ENCODE peak calls at places on chromosomes 1 and 21, in seven cellular contexts. Y, Z, U, R, H, O and S are unnamed samples.

GRCh38 chr1:234433563-234434285 is 45.3 kb downstream of the TARBP1 start:
- DNase-seq in Y (peak; percentile 15), Z (no peak), U (no peak), R (no peak), H (no peak), O (no peak), S (no peak)

GRCh38 chr1:43510621-43511020 is 20.1 kb upstream of the PTPRF start:
- DNase-seq in Y (no peak), Z (no peak), U (no peak), R (no peak), H (no peak), O (no peak), S (no peak)

GRCh38 chr21:44802396-44803153 is 955 bp upstream of the UBE2G2 start:
- DNase-seq in Y (peak; percentile 42), Z (no peak), U (no peak), R (no peak), H (no peak), O (no peak), S (no peak)

GRCh38 chr1:41850029-41850428 is 68.7 kb downstream of the HIVEP3 start:
- DNase-seq in Y (no peak), Z (no peak), U (no peak), R (no peak), H (no peak), O (no peak), S (no peak)

GRCh38 chr1:233587958-233588799 is 25.7 kb upstream of the KCNK1 start:
- DNase-seq in Y (no peak), Z (no peak), U (no peak), R (no peak), H (no peak), O (no peak), S (no peak)

GRCh38 chr1:59375321-59376220 is 78.7 kb downstream of the FGGY start:
- DNase-seq in Y (peak; percentile 46), Z (no peak), U (no peak), R (no peak), H (no peak), O (no peak), S (no peak)

GRCh38 chr21:34186119-34186719 is 112.8 kb downstream of the MRPS6 start:
- DNase-seq in Y (no peak), Z (no peak), U (no peak), R (no peak), H (no peak), O (no peak), S (peak; percentile 81)

GRCh38 chr1:166164995-166165660 is 1.7 kb downstream of the FAM78B start:
- DNase-seq in Y (no peak), Z (peak; percentile 16), U (no peak), R (peak; percentile 15), H (peak; percentile 44), O (no peak), S (peak; percentile 88)

GRCh38 chr1:91635763-91636162 is 135.1 kb downstream of the CDC7 start:
- DNase-seq in Y (no peak), Z (no peak), U (no peak), R (no peak), H (no peak), O (no peak), S (no peak)

GRCh38 chr1:53266038-53266437 is 27.7 kb upstream of the MAGOH start:
- DNase-seq in Y (no peak), Z (no peak), U (no peak), R (no peak), H (no peak), O (no peak), S (no peak)

GRCh38 chr1:23478896-23479790 is 4.8 kb downstream of the ASAP3 start:
- DNase-seq in Y (peak; percentile 36), Z (peak; percentile 22), U (no peak), R (peak; percentile 76), H (peak; percentile 38), O (peak; percentile 78), S (peak; percentile 94)
- TF ChIP-seq POLR2A in Y (no peak), Z (no peak), U (no peak), R (peak; percentile 19), H (peak; percentile 12), O (no peak), S (no peak)

GRCh38 chr1:145823565-145824498 is at the start of the genes POLR3C and RNF115:
- DNase-seq in Y (peak; percentile 71), Z (peak; percentile 88), U (peak; percentile 48), R (peak; percentile 83), H (peak; percentile 93), O (peak; percentile 87), S (peak; percentile 98)
- TF ChIP-seq POLR2A in Y (peak; percentile 83), Z (peak; percentile 77), U (peak; percentile 88), R (peak; percentile 84), H (peak; percentile 80), O (peak; percentile 62), S (no peak)

GRCh38 chr1:226061793-226062557 is 541 bp upstream of the H3-3A start:
- DNase-seq in Y (peak; percentile 82), Z (peak; percentile 69), U (no peak), R (peak; percentile 51), H (peak; percentile 85), O (peak; percentile 76), S (peak; percentile 59)
- TF ChIP-seq POLR2A in Y (peak; percentile 77), Z (peak; percentile 73), U (peak; percentile 74), R (peak; percentile 78), H (peak; percentile 87), O (peak; percentile 31), S (peak; percentile 57)

GRCh38 chr1:198367296-198367695 is 173.2 kb downstream of the ATP6V1G3 start:
- DNase-seq in Y (no peak), Z (no peak), U (no peak), R (no peak), H (no peak), O (no peak), S (no peak)

GRCh38 chr1:198359024-198359653 is 181.3 kb downstream of the ATP6V1G3 start:
- DNase-seq in Y (no peak), Z (no peak), U (no peak), R (no peak), H (no peak), O (no peak), S (no peak)

GRCh38 chr1:198361373-198361772 is 179.1 kb downstream of the ATP6V1G3 start:
- DNase-seq in Y (no peak), Z (no peak), U (no peak), R (no peak), H (no peak), O (no peak), S (no peak)

GRCh38 chr1:198363752-198364151 is 176.7 kb downstream of the ATP6V1G3 start:
- DNase-seq in Y (no peak), Z (no peak), U (no peak), R (no peak), H (no peak), O (no peak), S (no peak)

GRCh38 chr1:198364471-198364870 is 176.0 kb downstream of the ATP6V1G3 start:
- DNase-seq in Y (no peak), Z (no peak), U (no peak), R (no peak), H (no peak), O (no peak), S (no peak)
- TF ChIP-seq POLR2A in Y (no peak), Z (no peak), U (no peak), R (no peak), H (no peak), O (no peak), S (no peak)

GRCh38 chr1:112298558-112298957 is 97.5 kb upstream of the CTTNBP2NL start:
- DNase-seq in Y (peak; percentile 29), Z (peak; percentile 41), U (no peak), R (peak; percentile 23), H (peak; percentile 51), O (no peak), S (no peak)
- TF ChIP-seq POLR2A in Y (no peak), Z (no peak), U (no peak), R (no peak), H (no peak), O (no peak), S (no peak)

GRCh38 chr1:2199042-2199810 is 4.7 kb upstream of the FAAP20 start:
- DNase-seq in Y (no peak), Z (peak; percentile 87), U (no peak), R (peak; percentile 84), H (peak; percentile 92), O (peak; percentile 84), S (peak; percentile 92)
- TF ChIP-seq POLR2A in Y (no peak), Z (peak; percentile 77), U (peak; percentile 69), R (peak; percentile 88), H (peak; percentile 86), O (peak; percentile 59), S (no peak)

GRCh38 chr21:46635324-46636180 is at the start of gene PRMT2:
- DNase-seq in Y (peak; percentile 100), Z (peak; percentile 95), U (peak; percentile 73), R (peak; percentile 89), H (peak; percentile 98), O (peak; percentile 97), S (peak; percentile 94)
- TF ChIP-seq POLR2A in Y (peak; percentile 77), Z (peak; percentile 96), U (peak; percentile 96), R (peak; percentile 95), H (peak; percentile 95), O (peak; percentile 92), S (peak; percentile 5)

DNA sequence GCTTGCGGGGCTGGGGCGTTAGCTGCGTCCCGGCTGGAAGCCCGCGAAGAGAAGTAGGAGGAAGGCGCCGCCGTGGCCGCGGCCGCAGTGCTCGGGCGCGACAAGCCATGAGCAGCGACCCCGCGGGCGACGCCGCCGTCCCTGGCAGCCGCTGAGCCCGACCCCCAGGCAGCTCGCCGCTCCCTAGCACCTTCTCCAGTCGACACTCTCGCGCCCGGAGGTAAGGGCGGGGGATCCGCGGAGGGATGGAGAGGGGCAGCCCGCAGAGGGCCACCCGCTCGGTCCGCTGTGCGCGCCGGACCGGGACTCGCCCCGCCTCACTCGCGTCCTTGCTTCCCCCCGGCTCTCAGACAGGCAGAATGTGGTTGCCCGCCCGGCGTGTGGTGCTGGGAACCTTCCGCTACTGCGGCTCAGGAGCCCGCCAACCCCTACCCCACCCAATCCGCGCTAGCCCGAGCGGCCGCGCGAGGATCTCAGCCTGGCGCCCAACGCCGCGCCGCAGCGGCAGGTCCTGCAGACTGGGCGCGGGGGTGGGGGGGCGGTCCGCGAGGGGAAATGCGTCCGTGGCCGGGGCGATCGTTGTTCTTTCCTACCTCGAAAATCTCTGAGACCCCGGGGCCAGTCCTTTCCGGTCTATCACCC is at the start of gene LRRC8C:
- DNase-seq in Y (peak; percentile 46), Z (peak; percentile 29), U (no peak), R (no peak), H (peak; percentile 60), O (no peak), S (peak; percentile 90)
- TF ChIP-seq POLR2A in Y (peak; percentile 59), Z (peak; percentile 9), U (peak; percentile 50), R (peak; percentile 60), H (no peak), O (no peak), S (no peak)